ENCODE peak calls at places on chromosomes 3 and 15, in ten cellular contexts. P is colonic mucosa, U is astrocyte, X is upper lobe of right lung, B is heart right ventricle, A is brain microvascular endothelial cell, V is ovary, F is psoas muscle, Z is mucosa of descending colon, W is Panc1. M is an unnamed sample.

GRCh38 chr15:62269504-62269903 is 104.4 kb upstream of the C2CD4B start:
- DNase-seq in P (no peak), U (no peak), X (no peak), B (no peak), A (no peak), V (no peak), F (no peak), Z (no peak), W (no peak), M (no peak)

GRCh38 chr15:80264031-80264430 is 12.0 kb upstream of the CTXND1 start:
- DNase-seq in P (no peak), U (peak; percentile 6), X (no peak), B (no peak), A (peak; percentile 20), V (no peak), F (no peak), Z (no peak), W (no peak), M (no peak)

GRCh38 chr15:84840255-84840654 is 23.1 kb downstream of the ALPK3 start:
- DNase-seq in P (no peak), U (no peak), X (no peak), B (no peak), A (no peak), V (peak; percentile 15), F (no peak), Z (no peak), W (no peak), M (no peak)

GRCh38 chr3:188946351-188946750 is 225.4 kb upstream of the TPRG1 start:
- DNase-seq in P (no peak), U (no peak), X (no peak), B (no peak), A (no peak), V (no peak), F (no peak), Z (no peak), W (no peak), M (no peak)

GRCh38 chr3:32681811-32682210 is 3.2 kb upstream of the CNOT10 start:
- DNase-seq in P (no peak), U (no peak), X (no peak), B (no peak), A (no peak), V (no peak), F (no peak), Z (no peak), W (no peak), M (no peak)

GRCh38 chr3:87359807-87360206 is 83.4 kb upstream of the POU1F1 start:
- DNase-seq in P (no peak), U (no peak), X (no peak), B (no peak), A (no peak), V (no peak), F (no peak), Z (no peak), W (no peak), M (no peak)

GRCh38 chr15:60563539-60564404 is 84.8 kb upstream of the ICE2 start:
- DNase-seq in P (no peak), U (no peak), X (no peak), B (no peak), A (no peak), V (no peak), F (no peak), Z (no peak), W (no peak), M (no peak)

GRCh38 chr15:82108489-82109078 is 62.8 kb upstream of the MEX3B start:
- DNase-seq in P (peak; percentile 65), U (no peak), X (peak; percentile 82), B (peak; percentile 72), A (peak; percentile 70), V (peak; percentile 30), F (peak; percentile 51), Z (peak; percentile 85), W (peak; percentile 51), M (no peak)

GRCh38 chr3:72203613-72204349 is 418.8 kb upstream of the PROK2 start:
- DNase-seq in P (no peak), U (no peak), X (no peak), B (no peak), A (no peak), V (no peak), F (no peak), Z (no peak), W (no peak), M (no peak)

GRCh38 chr3:13851997-13852637 is 27.8 kb downstream of the WNT7A start:
- DNase-seq in P (no peak), U (no peak), X (no peak), B (no peak), A (no peak), V (no peak), F (no peak), Z (no peak), W (no peak), M (no peak)

GRCh38 chr15:49883121-49883520 is 235.9 kb downstream of the ATP8B4 start:
- DNase-seq in P (no peak), U (no peak), X (no peak), B (no peak), A (no peak), V (no peak), F (no peak), Z (no peak), W (no peak), M (no peak)

GRCh38 chr3:194572944-194573491 is 60.2 kb downstream of the TMEM44 start:
- DNase-seq in P (no peak), U (peak; percentile 62), X (no peak), B (no peak), A (no peak), V (no peak), F (no peak), Z (no peak), W (no peak), M (no peak)

GRCh38 chr15:78407889-78408640 is 30.0 kb upstream of the IREB2 start:
- DNase-seq in P (no peak), U (no peak), X (no peak), B (no peak), A (no peak), V (no peak), F (no peak), Z (no peak), W (no peak), M (no peak)

GRCh38 chr3:15295506-15295905 is 36.9 kb downstream of the SH3BP5 start:
- DNase-seq in P (no peak), U (peak; percentile 95), X (no peak), B (no peak), A (no peak), V (no peak), F (no peak), Z (no peak), W (no peak), M (no peak)

GRCh38 chr3:38738630-38739395 is 77.2 kb downstream of the SCN10A start:
- DNase-seq in P (peak; percentile 46), U (no peak), X (no peak), B (no peak), A (peak; percentile 58), V (no peak), F (no peak), Z (peak; percentile 36), W (no peak), M (no peak)

GRCh38 chr3:196339044-196339443 is 856 bp upstream of the TM4SF19 start:
- DNase-seq in P (no peak), U (no peak), X (no peak), B (no peak), A (no peak), V (no peak), F (no peak), Z (no peak), W (no peak), M (no peak)

GRCh38 chr15:39591141-39591895 is 10.4 kb downstream of the THBS1 start:
- DNase-seq in P (no peak), U (no peak), X (no peak), B (no peak), A (no peak), V (no peak), F (no peak), Z (no peak), W (no peak), M (no peak)

GRCh38 chr3:4528802-4529201 is 35.7 kb downstream of the ITPR1 start:
- DNase-seq in P (no peak), U (no peak), X (no peak), B (no peak), A (no peak), V (no peak), F (no peak), Z (no peak), W (no peak), M (no peak)

GRCh38 chr3:155370198-155370597 is 76.7 kb upstream of the STRIT1 start:
- DNase-seq in P (peak; percentile 23), U (no peak), X (no peak), B (peak; percentile 13), A (no peak), V (no peak), F (no peak), Z (no peak), W (no peak), M (no peak)

GRCh38 chr3:19046440-19046839 is 101.9 kb upstream of the KCNH8 start:
- DNase-seq in P (no peak), U (no peak), X (no peak), B (no peak), A (no peak), V (no peak), F (no peak), Z (no peak), W (no peak), M (no peak)

GRCh38 chr15:25094066-25094465 is 139.3 kb downstream of the SNRPN start:
- DNase-seq in P (no peak), U (no peak), X (no peak), B (no peak), A (no peak), V (no peak), F (no peak), Z (no peak), W (no peak), M (no peak)

GRCh38 chr3:57827757-57828156 is 71.6 kb downstream of the SLMAP start:
- DNase-seq in P (no peak), U (no peak), X (no peak), B (no peak), A (no peak), V (no peak), F (no peak), Z (no peak), W (no peak), M (no peak)
- H3K4me3 ChIP-seq in P (no peak overlapping the region), U (no peak overlapping the region), X (no peak overlapping the region), B (no peak overlapping the region), A (no peak overlapping the region), V (no peak overlapping the region), F (no peak overlapping the region), Z (no peak overlapping the region), W (no peak overlapping the region), M (no peak overlapping the region)

GRCh38 chr3:31629054-31629453 is 96.3 kb downstream of the STT3B start:
- DNase-seq in P (no peak), U (no peak), X (no peak), B (no peak), A (no peak), V (no peak), F (no peak), Z (no peak), W (no peak), M (no peak)
- TF ChIP-seq CTCF in P (no peak), U (no peak), X (no peak), B (no peak), A (no peak), V (no peak), F (no peak), Z (no peak), W (no peak), M (no peak)

GRCh38 chr3:179943097-179943880 is 93.4 kb downstream of the PEX5L start:
- DNase-seq in P (no peak), U (no peak), X (no peak), B (no peak), A (no peak), V (no peak), F (no peak), Z (no peak), W (no peak), M (no peak)
- H3K36me3 ChIP-seq in P (no peaks in the 10 kb centered on the region), U (no peaks in the 10 kb centered on the region), X (no peaks in the 10 kb centered on the region), B (no peaks in the 10 kb centered on the region), A (no peaks in the 10 kb centered on the region), V (no peaks in the 10 kb centered on the region), F (no peaks in the 10 kb centered on the region), Z (no peaks in the 10 kb centered on the region), W (no peaks in the 10 kb centered on the region), M (no peaks in the 10 kb centered on the region)

GRCh38 chr15:28191832-28192231 is 92.7 kb upstream of the OCA2 start:
- DNase-seq in P (no peak), U (peak; percentile 82), X (peak; percentile 68), B (peak; percentile 54), A (peak; percentile 66), V (peak; percentile 76), F (peak; percentile 62), Z (peak; percentile 43), W (no peak), M (peak; percentile 71)
- H3K4me3 ChIP-seq in P (no peak overlapping the region), U (no peak overlapping the region), X (no peak overlapping the region), B (no peak overlapping the region), A (no peak overlapping the region), V (no peak overlapping the region), F (no peak overlapping the region), Z (no peak overlapping the region), W (no peak overlapping the region), M (no peak overlapping the region)